ENCODE peak calls at places on chromosomes 12 and 14, in six cellular contexts. H, M, C, F, Y and A are unnamed samples.
A peak's percentile ranks its signal among the peaks of the same experiment; 100 is the strongest.

GRCh38 chr14:105282098-105282725 is 18.6 kb downstream of the BRF1 start:
- DNase-seq in H (no peak), M (no peak), C (no peak), F (no peak), Y (no peak), A (no peak)

GRCh38 chr12:81332054-81332453 is 254.2 kb downstream of the ACSS3 start:
- DNase-seq in H (no peak), M (no peak), C (no peak), F (no peak), Y (no peak), A (no peak)

GRCh38 chr12:107593713-107594381 is 91.8 kb upstream of the PWP1 start:
- DNase-seq in H (no peak), M (no peak), C (no peak), F (no peak), Y (no peak), A (no peak)

GRCh38 chr12:106919910-106920544 is 35.7 kb upstream of the TMEM263 start:
- DNase-seq in H (peak; percentile 69), M (peak; percentile 25), C (no peak), F (no peak), Y (no peak), A (no peak)

GRCh38 chr14:34971381-34971780 is 11.4 kb upstream of the SRP54 start:
- DNase-seq in H (peak; percentile 66), M (no peak), C (no peak), F (no peak), Y (no peak), A (no peak)

GRCh38 chr12:49541140-49541861 is 2.5 kb downstream of the KCNH3 start:
- DNase-seq in H (no peak), M (no peak), C (peak; percentile 68), F (peak; percentile 32), Y (no peak), A (no peak)

GRCh38 chr14:72796935-72797334 is 97.0 kb downstream of the DPF3 start:
- DNase-seq in H (no peak), M (peak; percentile 81), C (no peak), F (no peak), Y (no peak), A (no peak)

GRCh38 chr12:126385785-126386184 is 1320.5 kb downstream of the AACS start:
- DNase-seq in H (peak; percentile 3), M (no peak), C (no peak), F (no peak), Y (no peak), A (no peak)

GRCh38 chr14:52352546-52352945 is 38.4 kb downstream of the PTGER2 start:
- DNase-seq in H (no peak), M (no peak), C (no peak), F (no peak), Y (no peak), A (no peak)

GRCh38 chr14:103576371-103577024 is 13.7 kb downstream of the COA8 start:
- DNase-seq in H (peak; percentile 97), M (no peak), C (peak; percentile 91), F (peak; percentile 95), Y (peak; percentile 96), A (peak; percentile 96)

GRCh38 chr12:25698782-25699181 is 145.7 kb upstream of the LMNTD1 start:
- DNase-seq in H (peak; percentile 45), M (no peak), C (no peak), F (no peak), Y (no peak), A (no peak)

GRCh38 chr12:2668816-2669215 is 126.0 kb upstream of the FKBP4 start:
- DNase-seq in H (no peak), M (no peak), C (peak; percentile 41), F (peak; percentile 29), Y (no peak), A (no peak)

GRCh38 chr14:68749487-68750475 is 43.1 kb downstream of the ZFP36L1 start:
- DNase-seq in H (no peak), M (no peak), C (no peak), F (no peak), Y (peak; percentile 61), A (no peak)

GRCh38 chr14:63867926-63868921 is 15.4 kb downstream of the SYNE2 start:
- DNase-seq in H (no peak), M (no peak), C (no peak), F (no peak), Y (no peak), A (no peak)

GRCh38 chr14:29892327-29892726 is 35.3 kb downstream of the PRKD1 start:
- DNase-seq in H (peak; percentile 43), M (no peak), C (no peak), F (no peak), Y (no peak), A (no peak)

GRCh38 chr14:100538566-100539318 is 48.5 kb downstream of the BEGAIN start:
- DNase-seq in H (no peak), M (no peak), C (peak; percentile 75), F (peak; percentile 56), Y (no peak), A (peak; percentile 77)

GRCh38 chr14:90426663-90427062 is 29.8 kb downstream of the CALM1 start:
- DNase-seq in H (peak; percentile 20), M (no peak), C (no peak), F (no peak), Y (peak; percentile 62), A (no peak)

GRCh38 chr12:114655934-114656697 is 27.9 kb downstream of the TBX3 start:
- DNase-seq in H (no peak), M (no peak), C (no peak), F (no peak), Y (no peak), A (no peak)

GRCh38 chr12:118428643-118429042 is 52.3 kb downstream of the SUDS3 start:
- DNase-seq in H (no peak), M (no peak), C (no peak), F (no peak), Y (no peak), A (no peak)

GRCh38 chr14:22491683-22492483 is 97.1 kb downstream of the DAD1 start:
- DNase-seq in H (no peak), M (no peak), C (no peak), F (no peak), Y (no peak), A (no peak)

GRCh38 chr14:62138593-62138992 is 376.4 kb downstream of the SNAPC1 start:
- DNase-seq in H (no peak), M (no peak), C (no peak), F (no peak), Y (no peak), A (no peak)

GRCh38 chr14:47674546-47675238 is 713 bp downstream of the MDGA2 start:
- DNase-seq in H (no peak), M (no peak), C (peak; percentile 64), F (peak; percentile 50), Y (no peak), A (no peak)

GRCh38 chr12:39619660-39620433 is at the start of gene ABCD2:
- DNase-seq in H (peak; percentile 84), M (peak; percentile 59), C (peak; percentile 85), F (peak; percentile 64), Y (peak; percentile 37), A (no peak)

GRCh38 chr14:22824711-22825359 is 4.9 kb upstream of the MRPL52 start:
- DNase-seq in H (peak; percentile 97), M (no peak), C (peak; percentile 72), F (no peak), Y (no peak), A (no peak)

GRCh38 chr12:89350661-89351488 is 1.4 kb downstream of the DUSP6 start:
- DNase-seq in H (peak; percentile 42), M (no peak), C (peak; percentile 86), F (peak; percentile 69), Y (no peak), A (no peak)

GRCh38 chr14:34628681-34629135 is 1.2 kb downstream of the SNX6 start:
- DNase-seq in H (peak; percentile 27), M (no peak), C (no peak), F (no peak), Y (peak; percentile 22), A (no peak)

GRCh38 chr12:31736472-31736871 is 7.7 kb upstream of the AMN1 start:
- DNase-seq in H (peak; percentile 93), M (no peak), C (no peak), F (no peak), Y (no peak), A (no peak)

GRCh38 chr14:50342211-50343080 is 30.3 kb downstream of the DMAC2L start:
- DNase-seq in H (peak; percentile 76), M (peak; percentile 15), C (peak; percentile 87), F (no peak), Y (peak; percentile 61), A (no peak)

GRCh38 chr12:50734409-50735263 is 29.3 kb upstream of the ATF1 start:
- DNase-seq in H (peak; percentile 56), M (no peak), C (no peak), F (no peak), Y (no peak), A (no peak)

GRCh38 chr14:101716077-101716950 is 45.2 kb upstream of the PPP2R5C start:
- DNase-seq in H (no peak), M (no peak), C (peak; percentile 68), F (no peak), Y (peak; percentile 18), A (peak; percentile 59)
- H3K27me3 ChIP-seq in H (no peaks in the 10 kb centered on the region), M (no peaks in the 10 kb centered on the region), C (peaks cover 24% of the 10 kb centered on the region), F (no peaks in the 10 kb centered on the region), Y (no peaks in the 10 kb centered on the region), A (no peaks in the 10 kb centered on the region)

GRCh38 chr12:123028475-123028874 is 48.0 kb downstream of the ARL6IP4 start:
- DNase-seq in H (no peak), M (no peak), C (no peak), F (no peak), Y (no peak), A (no peak)

GRCh38 chr12:123027726-123028445 is 47.4 kb downstream of the ARL6IP4 start:
- DNase-seq in H (no peak), M (no peak), C (peak; percentile 37), F (peak; percentile 48), Y (no peak), A (no peak)

GRCh38 chr12:123031171-123031845 is 50.8 kb downstream of the ARL6IP4 start:
- DNase-seq in H (no peak), M (no peak), C (peak; percentile 29), F (peak; percentile 44), Y (no peak), A (no peak)

GRCh38 chr12:123030686-123031085 is 50.2 kb downstream of the ARL6IP4 start:
- DNase-seq in H (peak; percentile 45), M (no peak), C (no peak), F (no peak), Y (no peak), A (no peak)

DNA sequence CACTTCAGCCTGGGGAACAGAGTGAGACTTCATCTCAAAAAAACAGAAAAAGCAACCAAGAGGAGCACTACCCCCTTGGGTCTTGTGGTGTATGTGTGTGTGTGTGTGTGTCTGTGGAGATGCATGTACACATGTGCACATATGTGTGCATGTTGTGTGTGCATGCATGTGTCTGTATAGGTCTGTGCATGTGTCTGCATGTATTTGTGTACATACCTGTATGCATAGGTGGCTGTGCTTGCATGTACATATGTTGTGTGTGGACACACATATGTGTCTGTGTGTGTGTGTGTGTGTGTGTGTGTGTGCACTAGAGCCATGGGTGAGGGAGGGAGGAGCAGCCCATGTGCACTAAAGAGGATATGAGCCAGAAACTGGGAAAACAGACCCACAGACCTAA is 49.1 kb downstream of the ARL6IP4 start:
- DNase-seq in H (no peak), M (no peak), C (no peak), F (no peak), Y (no peak), A (no peak)
- H3K4me1 ChIP-seq in H (peaks cover 5% of the 10 kb centered on the region), M (no peaks in the 10 kb centered on the region), C (peaks cover 4% of the 10 kb centered on the region), F (peaks cover 7% of the 10 kb centered on the region), Y (peaks cover 7% of the 10 kb centered on the region), A (peaks cover 4% of the 10 kb centered on the region)

GRCh38 chr12:6434205-6435180 is 10.3 kb upstream of the CD27 start:
- DNase-seq in H (no peak), M (no peak), C (no peak), F (no peak), Y (no peak), A (peak; percentile 36)
- H3K4me3 ChIP-seq in H (no peak overlapping the region), M (no peak overlapping the region), C (no peak overlapping the region), F (no peak overlapping the region), Y (no peak overlapping the region), A (no peak overlapping the region)

GRCh38 chr12:94171595-94171930 is 23.2 kb downstream of the PLXNC1 start:
- DNase-seq in H (peak; percentile 28), M (no peak), C (no peak), F (no peak), Y (no peak), A (no peak)
- H3K27me3 ChIP-seq in H (no peaks in the 10 kb centered on the region), M (no peaks in the 10 kb centered on the region), C (no peaks in the 10 kb centered on the region), F (no peaks in the 10 kb centered on the region), Y (no peaks in the 10 kb centered on the region), A (peaks cover 16% of the 10 kb centered on the region)